ENCODE peak calls at places on chromosomes 2 and 18, in eight cellular contexts. V is fibroblast of pulmonary artery, L is dorsolateral prefrontal cortex, O is cardiac fibroblast, Y is adrenal gland, K is lower lobe of right lung, M is foreskin fibroblast, Z is MCF 10A. I is an unnamed sample.
A peak's percentile ranks its signal among the peaks of the same experiment; 100 is the strongest.

GRCh38 chr2:204665244-204665643 is 120.0 kb downstream of the PARD3B start:
- DNase-seq in V (peak; percentile 74), L (no peak), O (peak; percentile 89), Y (no peak), K (no peak), M (peak; percentile 71), Z (peak; percentile 10), I (no peak)

GRCh38 chr18:48108136-48108535 is 177.7 kb upstream of the SMAD2 start:
- DNase-seq in V (no peak), L (no peak), O (no peak), Y (no peak), K (no peak), M (no peak), Z (no peak), I (no peak)

GRCh38 chr18:902179-902718 is 2.4 kb upstream of the ADCYAP1 start:
- DNase-seq in V (peak; percentile 51), L (no peak), O (peak; percentile 47), Y (no peak), K (no peak), M (no peak), Z (no peak), I (no peak)

GRCh38 chr2:31318360-31319336 is 84.7 kb downstream of the EHD3 start:
- DNase-seq in V (peak; percentile 31), L (no peak), O (peak; percentile 84), Y (peak; percentile 23), K (peak; percentile 46), M (peak; percentile 92), Z (peak; percentile 35), I (no peak)

GRCh38 chr2:61423714-61424113 is 47.2 kb downstream of the USP34 start:
- DNase-seq in V (peak; percentile 70), L (no peak), O (peak; percentile 80), Y (no peak), K (no peak), M (peak; percentile 71), Z (peak; percentile 55), I (no peak)

GRCh38 chr18:70172225-70172624 is 33.3 kb downstream of the RTTN start:
- DNase-seq in V (peak; percentile 57), L (no peak), O (peak; percentile 55), Y (no peak), K (no peak), M (peak; percentile 52), Z (peak; percentile 4), I (no peak)

GRCh38 chr2:70651727-70652126 is 98.1 kb upstream of the TGFA start:
- DNase-seq in V (no peak), L (no peak), O (no peak), Y (no peak), K (no peak), M (no peak), Z (no peak), I (no peak)

GRCh38 chr2:170929686-170930050 is 615 bp downstream of the GORASP2 start:
- DNase-seq in V (peak; percentile 29), L (no peak), O (peak; percentile 39), Y (peak; percentile 76), K (peak; percentile 80), M (peak; percentile 60), Z (peak; percentile 62), I (peak; percentile 53)

GRCh38 chr2:10659898-10660568 is 29.7 kb downstream of the NOL10 start:
- DNase-seq in V (peak; percentile 82), L (peak; percentile 29), O (peak; percentile 89), Y (peak; percentile 92), K (no peak), M (peak; percentile 87), Z (peak; percentile 77), I (peak; percentile 33)

GRCh38 chr2:98004071-98004470 is 8.3 kb upstream of the TMEM131 start:
- DNase-seq in V (no peak), L (no peak), O (no peak), Y (no peak), K (no peak), M (no peak), Z (no peak), I (no peak)

GRCh38 chr2:176106636-176107539 is at the start of gene HOXD11:
- DNase-seq in V (peak; percentile 23), L (no peak), O (peak; percentile 24), Y (no peak), K (no peak), M (peak; percentile 68), Z (peak; percentile 42), I (no peak)

GRCh38 chr2:15673919-15674636 is 82.4 kb downstream of the DDX1 start:
- DNase-seq in V (peak; percentile 69), L (no peak), O (peak; percentile 48), Y (no peak), K (peak; percentile 60), M (no peak), Z (peak; percentile 81), I (no peak)

GRCh38 chr2:86000131-86000937 is 105.4 kb downstream of the POLR1A start:
- DNase-seq in V (no peak), L (no peak), O (no peak), Y (no peak), K (no peak), M (no peak), Z (no peak), I (no peak)

GRCh38 chr2:136235451-136236418 is 117.8 kb upstream of the CXCR4 start:
- DNase-seq in V (peak; percentile 78), L (no peak), O (peak; percentile 92), Y (peak; percentile 48), K (no peak), M (peak; percentile 14), Z (peak; percentile 96), I (no peak)

GRCh38 chr2:54429055-54429454 is 27.1 kb upstream of the SPTBN1 start:
- DNase-seq in V (peak; percentile 66), L (no peak), O (no peak), Y (no peak), K (no peak), M (no peak), Z (no peak), I (no peak)

GRCh38 chr2:239106314-239106908 is 258.5 kb downstream of the TWIST2 start:
- DNase-seq in V (peak; percentile 78), L (peak; percentile 83), O (peak; percentile 71), Y (peak; percentile 78), K (no peak), M (peak; percentile 91), Z (peak; percentile 63), I (no peak)

GRCh38 chr2:133561045-133561852 is 7.0 kb downstream of the NCKAP5 start:
- DNase-seq in V (peak; percentile 83), L (no peak), O (peak; percentile 89), Y (no peak), K (no peak), M (peak; percentile 69), Z (peak; percentile 14), I (no peak)

GRCh38 chr2:136118819-136119716 is 1.1 kb upstream of the CXCR4 start:
- DNase-seq in V (no peak), L (no peak), O (no peak), Y (peak; percentile 45), K (peak; percentile 84), M (peak; percentile 17), Z (no peak), I (no peak)

GRCh38 chr2:190684941-190685340 is 36.1 kb downstream of the NAB1 start:
- DNase-seq in V (no peak), L (no peak), O (no peak), Y (no peak), K (no peak), M (no peak), Z (no peak), I (no peak)

GRCh38 chr2:240363718-240364581 is 71.5 kb upstream of the GPC1 start:
- DNase-seq in V (no peak), L (no peak), O (no peak), Y (no peak), K (peak; percentile 32), M (no peak), Z (no peak), I (no peak)

GRCh38 chr18:78754311-78755043 is 225.1 kb upstream of the SALL3 start:
- DNase-seq in V (no peak), L (no peak), O (no peak), Y (no peak), K (peak; percentile 22), M (no peak), Z (no peak), I (no peak)

GRCh38 chr2:226868331-226868730 is 32.5 kb downstream of the RHBDD1 start:
- DNase-seq in V (peak; percentile 19), L (no peak), O (no peak), Y (no peak), K (no peak), M (no peak), Z (no peak), I (no peak)
- TF ChIP-seq CTCF in V (no peak), L (no peak), O (no peak), Y (no peak), K (no peak), M (no peak), Z (no peak), I (no peak)

DNA sequence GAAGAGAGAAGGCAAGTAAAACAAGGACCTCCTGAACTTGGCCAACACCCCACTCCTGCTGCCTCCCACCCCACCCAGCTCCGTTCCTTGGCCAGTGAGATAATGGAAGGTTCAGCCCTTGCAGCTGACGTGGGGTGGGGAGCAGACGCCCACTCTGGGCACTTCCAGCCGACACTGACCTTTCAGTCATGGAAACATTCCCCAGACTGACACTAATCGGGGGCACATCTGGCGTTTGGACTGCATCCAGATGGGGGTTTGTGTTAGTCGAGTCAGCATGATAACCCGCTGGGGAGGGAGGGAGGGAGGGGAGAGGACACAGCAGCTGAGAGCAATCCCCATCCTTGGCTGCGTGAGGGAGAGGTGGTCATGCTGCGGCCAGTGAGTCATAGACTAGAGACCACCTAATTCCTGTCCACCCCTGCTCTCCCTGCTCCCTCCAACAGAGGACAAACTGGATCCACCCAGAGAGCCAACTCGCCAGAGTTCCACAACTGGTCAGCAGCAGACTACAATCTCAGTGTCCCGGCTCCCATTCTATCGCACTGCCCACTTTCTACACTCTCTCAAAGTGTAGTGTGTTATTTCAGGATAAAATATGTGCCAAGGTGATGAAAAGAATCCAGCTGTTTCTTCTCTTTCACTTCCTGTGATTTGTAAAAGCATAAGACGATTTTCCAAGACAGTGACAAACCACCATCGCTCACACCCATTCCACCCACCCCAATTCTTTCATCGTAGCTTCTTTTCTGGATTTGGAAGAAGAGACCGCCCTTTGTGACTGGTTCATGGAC is 115.4 kb upstream of the PKDCC start:
- DNase-seq in V (peak; percentile 94), L (no peak), O (peak; percentile 46), Y (peak; percentile 71), K (peak; percentile 53), M (peak; percentile 88), Z (no peak), I (no peak)
- TF ChIP-seq CTCF in V (peak; percentile 24), L (no peak), O (no peak), Y (no peak), K (no peak), M (no peak), Z (no peak), I (no peak)

DNA sequence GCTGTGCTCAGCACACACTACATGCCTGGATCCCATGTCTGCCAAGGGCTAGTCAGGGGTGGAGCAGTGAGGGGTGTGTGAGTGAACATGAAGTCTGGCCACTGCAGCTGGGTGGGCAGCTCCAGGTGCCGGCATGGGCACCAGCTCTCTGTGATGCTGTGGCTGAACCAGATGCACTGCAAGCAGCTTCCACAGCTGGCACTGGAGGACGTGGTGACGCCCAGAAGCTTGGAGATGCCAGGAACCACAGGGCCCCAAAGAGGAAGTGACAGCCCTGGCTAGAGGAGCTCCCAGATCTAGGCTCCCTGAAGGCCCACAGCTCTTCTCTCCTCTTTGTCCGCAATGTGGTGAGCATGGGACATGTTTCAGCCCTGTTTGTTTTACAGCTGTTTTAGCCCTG is 776.3 kb upstream of the POU3F3 start:
- DNase-seq in V (no peak), L (no peak), O (no peak), Y (no peak), K (no peak), M (no peak), Z (no peak), I (no peak)
- TF ChIP-seq CTCF in V (no peak), L (no peak), O (no peak), Y (no peak), K (no peak), M (no peak), Z (no peak), I (no peak)

GRCh38 chr2:131105156-131105949 is at the start of gene PLEKHB2:
- DNase-seq in V (peak; percentile 90), L (peak; percentile 92), O (peak; percentile 90), Y (peak; percentile 89), K (peak; percentile 93), M (peak; percentile 96), Z (peak; percentile 87), I (peak; percentile 93)
- TF ChIP-seq CTCF in V (peak; percentile 7), L (peak; percentile 48), O (peak; percentile 30), Y (no peak), K (peak; percentile 36), M (no peak), Z (no peak), I (peak; percentile 48)

I was measured in progenitor cell of endocrine pancreas.